ENCODE peak calls at places on chromosome 1, in four cellular contexts. One of them, this sample, is unnamed.

GRCh38 chr1:91499904-91500755 is 521 bp upstream of the CDC7 start:
- DNase-seq in H1: no peak
- DNase-seq in mesendoderm: peak
- DNase-seq in IMR-90: no peak
- DNase-seq in this sample: no peak

GRCh38 chr1:63051356-63051755 is 267.4 kb downstream of the ATG4C start:
- DNase-seq in IMR-90: no peak
- DNase-seq in H1: no peak
- DNase-seq in mesendoderm: no peak
- DNase-seq in this sample: no peak

GRCh38 chr1:57908471-57908870 is 484.6 kb upstream of the DAB1 start:
- DNase-seq in H1: no peak
- DNase-seq in mesendoderm: no peak
- DNase-seq in IMR-90: no peak
- DNase-seq in this sample: no peak

GRCh38 chr1:151146072-151146415 is 387 bp downstream of the SEMA6C start:
- DNase-seq in H1: no peak
- DNase-seq in IMR-90: no peak
- DNase-seq in mesendoderm: no peak
- DNase-seq in this sample: no peak

GRCh38 chr1:6723621-6724428 is 22.2 kb upstream of the DNAJC11 start:
- DNase-seq in IMR-90: no peak
- DNase-seq in mesendoderm: no peak
- DNase-seq in H1: no peak
- DNase-seq in this sample: no peak

GRCh38 chr1:46692806-46693770 is 21.4 kb downstream of the TEX38 start:
- DNase-seq in IMR-90: no peak
- DNase-seq in H1: no peak
- DNase-seq in mesendoderm: peak
- DNase-seq in this sample: no peak

GRCh38 chr1:237794071-237794470 is 96.7 kb downstream of the ZP4 start:
- DNase-seq in H1: no peak
- DNase-seq in IMR-90: no peak
- DNase-seq in mesendoderm: no peak
- DNase-seq in this sample: no peak

GRCh38 chr1:27057801-27058647 is 45.4 kb upstream of the TENT5B start:
- DNase-seq in mesendoderm: peak
- DNase-seq in IMR-90: no peak
- DNase-seq in H1: no peak
- DNase-seq in this sample: peak

GRCh38 chr1:218351617-218352438 is 6.7 kb downstream of the TGFB2 start:
- DNase-seq in mesendoderm: peak
- DNase-seq in IMR-90: peak
- DNase-seq in H1: no peak
- DNase-seq in this sample: peak

GRCh38 chr1:53616927-53617326 is 122.0 kb downstream of the GLIS1 start:
- DNase-seq in H1: no peak
- DNase-seq in mesendoderm: peak
- DNase-seq in IMR-90: peak
- DNase-seq in this sample: peak

GRCh38 chr1:109356959-109357358 is 40.8 kb downstream of the SORT1 start:
- DNase-seq in mesendoderm: no peak
- DNase-seq in H1: no peak
- DNase-seq in IMR-90: peak
- DNase-seq in this sample: no peak

GRCh38 chr1:1597275-1597930 is 2.5 kb downstream of the FNDC10 start:
- DNase-seq in IMR-90: no peak
- DNase-seq in H1: peak
- DNase-seq in mesendoderm: peak
- DNase-seq in this sample: peak

GRCh38 chr1:203346060-203346754 is 4.7 kb downstream of the FMOD start:
- DNase-seq in IMR-90: no peak
- DNase-seq in mesendoderm: peak
- DNase-seq in H1: no peak
- DNase-seq in this sample: no peak

GRCh38 chr1:37851782-37852210 is 7.6 kb downstream of the MTF1 start:
- DNase-seq in mesendoderm: no peak
- DNase-seq in H1: no peak
- DNase-seq in IMR-90: peak
- DNase-seq in this sample: no peak

GRCh38 chr1:162498442-162498785 is 796 bp downstream of the UHMK1 start:
- DNase-seq in IMR-90: peak
- DNase-seq in H1: no peak
- DNase-seq in mesendoderm: no peak
- DNase-seq in this sample: no peak

GRCh38 chr1:15525043-15525958 is 1.3 kb upstream of the CASP9 start:
- DNase-seq in H1: no peak
- DNase-seq in mesendoderm: peak
- DNase-seq in IMR-90: no peak
- DNase-seq in this sample: no peak

GRCh38 chr1:4128616-4129015 is 228.5 kb upstream of the C1orf174 start:
- DNase-seq in mesendoderm: no peak
- DNase-seq in H1: no peak
- DNase-seq in IMR-90: no peak
- DNase-seq in this sample: no peak

GRCh38 chr1:178243890-178244289 is 150.0 kb downstream of the RASAL2 start:
- DNase-seq in mesendoderm: no peak
- DNase-seq in H1: no peak
- DNase-seq in IMR-90: no peak
- DNase-seq in this sample: no peak

GRCh38 chr1:30652151-30652915 is 71.1 kb downstream of the MATN1 start:
- DNase-seq in H1: no peak
- DNase-seq in IMR-90: no peak
- DNase-seq in mesendoderm: peak
- DNase-seq in this sample: no peak

GRCh38 chr1:165426745-165427144 is 18.2 kb downstream of the RXRG start:
- DNase-seq in IMR-90: no peak
- DNase-seq in mesendoderm: no peak
- DNase-seq in H1: no peak
- DNase-seq in this sample: no peak

GRCh38 chr1:172948457-172948856 is 102.3 kb downstream of the TNFSF18 start:
- DNase-seq in H1: no peak
- DNase-seq in mesendoderm: no peak
- DNase-seq in IMR-90: peak
- DNase-seq in this sample: no peak

GRCh38 chr1:27868932-27869718 is 3.2 kb upstream of the THEMIS2 start:
- DNase-seq in IMR-90: no peak
- DNase-seq in mesendoderm: no peak
- DNase-seq in H1: no peak
- DNase-seq in this sample: peak

GRCh38 chr1:94552071-94552586 is 10.6 kb upstream of the F3 start:
- DNase-seq in H1: no peak
- DNase-seq in mesendoderm: peak
- DNase-seq in IMR-90: peak
- DNase-seq in this sample: no peak

GRCh38 chr1:192867180-192867579 is 58.3 kb downstream of the RGS2 start:
- DNase-seq in IMR-90: no peak
- DNase-seq in H1: no peak
- DNase-seq in mesendoderm: no peak
- DNase-seq in this sample: no peak

GRCh38 chr1:30867537-30867936 is 41.0 kb downstream of the SDC3 start:
- DNase-seq in IMR-90: no peak
- DNase-seq in H1: no peak
- DNase-seq in mesendoderm: no peak
- DNase-seq in this sample: no peak

GRCh38 chr1:29828526-29829447 is 592.5 kb downstream of the PTPRU start:
- DNase-seq in mesendoderm: no peak
- DNase-seq in H1: no peak
- DNase-seq in IMR-90: no peak
- DNase-seq in this sample: no peak

GRCh38 chr1:226665505-226666163 is 73.4 kb downstream of the ITPKB start:
- DNase-seq in mesendoderm: no peak
- DNase-seq in IMR-90: no peak
- DNase-seq in H1: no peak
- DNase-seq in this sample: no peak

GRCh38 chr1:225744745-225745144 is 32.9 kb upstream of the SRP9 start:
- DNase-seq in IMR-90: no peak
- DNase-seq in H1: no peak
- DNase-seq in mesendoderm: no peak
- DNase-seq in this sample: no peak

GRCh38 chr1:51324271-51325010 is 5.9 kb downstream of the TTC39A start:
- DNase-seq in H1: no peak
- DNase-seq in mesendoderm: no peak
- DNase-seq in IMR-90: no peak
- DNase-seq in this sample: no peak

GRCh38 chr1:101259744-101260148 is 22.9 kb downstream of the S1PR1 start:
- DNase-seq in IMR-90: peak
- DNase-seq in H1: no peak
- DNase-seq in mesendoderm: no peak
- DNase-seq in this sample: no peak

GRCh38 chr1:236334893-236335545 is 53.3 kb upstream of the ERO1B start:
- DNase-seq in H1: no peak
- DNase-seq in IMR-90: no peak
- DNase-seq in mesendoderm: no peak
- DNase-seq in this sample: no peak

GRCh38 chr1:40708750-40709099 is 17.2 kb downstream of the NFYC start:
- DNase-seq in H1: no peak
- DNase-seq in mesendoderm: peak
- DNase-seq in IMR-90: peak
- DNase-seq in this sample: no peak

GRCh38 chr1:53621144-53621543 is 117.8 kb downstream of the GLIS1 start:
- DNase-seq in IMR-90: no peak
- DNase-seq in H1: no peak
- DNase-seq in mesendoderm: no peak
- DNase-seq in this sample: peak

GRCh38 chr1:202149566-202149965 is 5.0 kb upstream of the ARL8A start:
- DNase-seq in H1: no peak
- DNase-seq in mesendoderm: no peak
- DNase-seq in IMR-90: peak
- DNase-seq in this sample: no peak
- H4K5ac ChIP-seq in H1: no peak
- H4K5ac ChIP-seq in mesendoderm: no peak
- H4K5ac ChIP-seq in IMR-90: no peak
- H4K5ac ChIP-seq in this sample: no peak

DNA sequence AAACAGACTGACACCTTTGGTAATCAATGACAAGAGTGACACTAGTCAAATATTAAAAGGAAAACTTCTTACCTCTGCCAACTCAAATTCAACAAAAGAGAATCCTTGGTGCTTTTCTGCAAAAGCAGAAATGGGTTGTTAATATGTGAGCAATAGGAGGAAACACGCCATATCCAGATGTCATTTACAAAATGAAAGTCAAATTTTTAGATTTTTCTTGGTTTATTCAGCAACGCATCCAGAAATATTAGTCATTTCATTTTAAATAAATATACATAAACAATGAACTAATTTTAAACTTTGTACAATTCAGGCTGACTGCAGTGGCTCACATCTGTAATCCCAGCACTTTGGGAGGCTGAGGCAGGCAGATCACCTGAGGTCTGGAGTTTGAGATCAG is 22.3 kb downstream of the PABPC4 start:
- DNase-seq in mesendoderm: no peak
- DNase-seq in IMR-90: peak
- DNase-seq in H1: no peak
- DNase-seq in this sample: no peak
- H4K5ac ChIP-seq in mesendoderm: no peak
- H4K5ac ChIP-seq in IMR-90: no peak
- H4K5ac ChIP-seq in H1: no peak
- H4K5ac ChIP-seq in this sample: no peak

GRCh38 chr1:176602388-176603004 is 139.5 kb downstream of the PAPPA2 start:
- DNase-seq in H1: no peak
- DNase-seq in mesendoderm: no peak
- DNase-seq in IMR-90: no peak
- DNase-seq in this sample: no peak
- H4K5ac ChIP-seq in H1: no peak
- H4K5ac ChIP-seq in mesendoderm: no peak
- H4K5ac ChIP-seq in IMR-90: no peak
- H4K5ac ChIP-seq in this sample: no peak

DNA sequence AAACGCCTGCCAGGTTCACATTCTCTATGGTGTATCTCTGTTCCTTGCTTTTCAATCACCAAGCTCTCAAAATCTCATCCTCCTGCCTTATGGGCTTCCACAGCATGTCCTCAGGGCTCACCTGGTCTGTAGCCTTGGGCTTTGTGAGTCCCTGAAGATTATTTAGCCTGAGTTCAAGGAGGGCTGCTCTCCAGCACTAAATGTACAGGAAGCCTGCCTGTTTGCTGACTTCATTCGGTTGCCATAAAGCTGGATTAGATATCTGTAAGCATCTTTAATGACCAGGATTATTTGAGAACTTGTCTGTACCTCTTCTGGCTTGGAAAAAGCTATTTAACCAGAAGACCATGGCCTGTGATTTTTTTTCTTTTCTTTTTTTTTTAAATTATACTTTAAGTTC is 6.9 kb upstream of the REG4 start:
- DNase-seq in H1: no peak
- DNase-seq in IMR-90: no peak
- DNase-seq in mesendoderm: no peak
- DNase-seq in this sample: no peak
- H4K5ac ChIP-seq in H1: no peak
- H4K5ac ChIP-seq in IMR-90: no peak
- H4K5ac ChIP-seq in mesendoderm: no peak
- H4K5ac ChIP-seq in this sample: no peak

GRCh38 chr1:115173151-115173550 is 83.8 kb upstream of the TSPAN2 start:
- DNase-seq in IMR-90: peak
- DNase-seq in mesendoderm: no peak
- DNase-seq in H1: no peak
- DNase-seq in this sample: no peak
- H4K5ac ChIP-seq in IMR-90: no peak
- H4K5ac ChIP-seq in mesendoderm: no peak
- H4K5ac ChIP-seq in H1: no peak
- H4K5ac ChIP-seq in this sample: no peak

GRCh38 chr1:179264506-179264905 is 29.1 kb upstream of the SOAT1 start:
- DNase-seq in mesendoderm: no peak
- DNase-seq in IMR-90: no peak
- DNase-seq in H1: no peak
- DNase-seq in this sample: no peak

GRCh38 chr1:179263121-179263520 is 30.5 kb upstream of the SOAT1 start:
- DNase-seq in mesendoderm: no peak
- DNase-seq in H1: no peak
- DNase-seq in IMR-90: no peak
- DNase-seq in this sample: no peak

DNA sequence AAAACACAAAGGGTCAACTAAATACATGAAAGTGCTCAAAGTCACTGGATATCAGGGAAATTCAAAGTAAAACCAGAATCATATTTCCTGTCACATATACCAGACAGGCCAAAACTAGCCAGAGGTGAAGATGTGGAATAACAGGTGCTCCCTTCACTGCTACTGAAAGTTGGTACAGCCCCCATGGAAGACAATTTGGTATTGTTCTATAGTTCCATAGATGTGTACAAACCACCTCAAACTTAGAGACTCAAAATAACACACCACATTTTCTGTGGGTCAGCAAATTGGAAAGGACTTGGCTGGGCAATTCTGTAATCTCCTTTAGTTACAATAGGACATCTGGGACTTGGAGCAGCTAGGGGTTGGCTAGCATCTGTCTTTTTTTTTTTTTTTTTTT is 24.5 kb upstream of the SOAT1 start:
- DNase-seq in mesendoderm: no peak
- DNase-seq in H1: no peak
- DNase-seq in IMR-90: no peak
- DNase-seq in this sample: no peak
- H4K5ac ChIP-seq in mesendoderm: no peak
- H4K5ac ChIP-seq in H1: no peak
- H4K5ac ChIP-seq in IMR-90: no peak
- H4K5ac ChIP-seq in this sample: no peak

GRCh38 chr1:117077267-117077666 is 17.1 kb downstream of the TTF2 start:
- DNase-seq in IMR-90: peak
- DNase-seq in mesendoderm: no peak
- DNase-seq in H1: no peak
- DNase-seq in this sample: no peak
- H4K5ac ChIP-seq in IMR-90: no peak
- H4K5ac ChIP-seq in mesendoderm: no peak
- H4K5ac ChIP-seq in H1: no peak
- H4K5ac ChIP-seq in this sample: no peak

GRCh38 chr1:186633101-186633500 is 47.1 kb downstream of the PTGS2 start:
- DNase-seq in H1: no peak
- DNase-seq in IMR-90: no peak
- DNase-seq in mesendoderm: no peak
- DNase-seq in this sample: no peak
- H4K5ac ChIP-seq in H1: no peak
- H4K5ac ChIP-seq in IMR-90: no peak
- H4K5ac ChIP-seq in mesendoderm: no peak
- H4K5ac ChIP-seq in this sample: no peak

This sample was measured in H9.